ENCODE peak calls at places on chromosomes 13 and 19, in nine cellular contexts. R is MCF 10A; D is uterus; J is tibial artery; C is bronchial epithelial cell; L is cardiac fibroblast; Z is cardiac muscle cell; S is astrocyte of the spinal cord; A is CD4-positive, alpha-beta T cell. U is an unnamed sample.

GRCh38 chr13:98930014-98930625 is 47.7 kb downstream of the DOCK9 start:
- DNase-seq in R (no peak), D (no peak), J (no peak), C (no peak), L (no peak), Z (no peak), S (no peak), A (no peak), U (no peak)

GRCh38 chr13:53422415-53422814 is 393.8 kb downstream of the OLFM4 start:
- DNase-seq in R (no peak), D (no peak), J (no peak), C (no peak), L (no peak), Z (no peak), S (no peak), A (no peak), U (no peak)

GRCh38 chr19:42400404-42400803 is 10.3 kb upstream of the CNFN start:
- DNase-seq in R (no peak), D (no peak), J (no peak), C (no peak), L (no peak), Z (no peak), S (no peak), A (no peak), U (no peak)

GRCh38 chr13:79482271-79482970 is 1.5 kb downstream of the NDFIP2 start:
- DNase-seq in R (no peak), D (no peak), J (no peak), C (no peak), L (no peak), Z (peak), S (peak), A (no peak), U (no peak)

GRCh38 chr19:36417752-36418286 is 625 bp downstream of the ZFP82 start:
- DNase-seq in R (no peak), D (no peak), J (no peak), C (no peak), L (no peak), Z (no peak), S (no peak), A (no peak), U (no peak)

GRCh38 chr19:40467007-40467565 is 285 bp downstream of the SPTBN4 start:
- DNase-seq in R (no peak), D (peak), J (no peak), C (no peak), L (no peak), Z (no peak), S (no peak), A (no peak), U (no peak)

GRCh38 chr13:111789011-111789410 is 277.9 kb upstream of the SOX1 start:
- DNase-seq in R (no peak), D (no peak), J (no peak), C (no peak), L (no peak), Z (no peak), S (no peak), A (no peak), U (no peak)

GRCh38 chr13:55432814-55433213 is 1707.9 kb upstream of the PRR20A start:
- DNase-seq in R (peak), D (no peak), J (no peak), C (peak), L (no peak), Z (no peak), S (no peak), A (no peak), U (no peak)

GRCh38 chr13:43787998-43788397 is 1.2 kb upstream of the ENOX1 start:
- DNase-seq in R (peak), D (peak), J (no peak), C (peak), L (peak), Z (peak), S (peak), A (no peak), U (no peak)

GRCh38 chr19:46124638-46125115 is at the start of gene IGFL3:
- DNase-seq in R (peak), D (no peak), J (no peak), C (peak), L (peak), Z (no peak), S (peak), A (no peak), U (no peak)

GRCh38 chr13:49303533-49304252 is 56.0 kb downstream of the CDADC1 start:
- DNase-seq in R (no peak), D (no peak), J (peak), C (no peak), L (no peak), Z (no peak), S (no peak), A (no peak), U (no peak)

GRCh38 chr19:49684983-49685553 is 4.3 kb upstream of the ADM5 start:
- DNase-seq in R (no peak), D (no peak), J (no peak), C (no peak), L (no peak), Z (no peak), S (no peak), A (no peak), U (no peak)

GRCh38 chr13:95608640-95609280 is 35.7 kb downstream of the DZIP1 start:
- DNase-seq in R (peak), D (no peak), J (no peak), C (peak), L (no peak), Z (no peak), S (no peak), A (no peak), U (no peak)

GRCh38 chr13:31008400-31009115 is 76.1 kb downstream of the TEX26 start:
- DNase-seq in R (peak), D (no peak), J (no peak), C (peak), L (peak), Z (peak), S (peak), A (no peak), U (no peak)

GRCh38 chr19:13955662-13956364 is 3.5 kb downstream of the DCAF15 start:
- DNase-seq in R (no peak), D (no peak), J (no peak), C (no peak), L (no peak), Z (no peak), S (no peak), A (no peak), U (no peak)

GRCh38 chr19:29706635-29707034 is 8.4 kb downstream of the C19orf12 start:
- DNase-seq in R (no peak), D (no peak), J (no peak), C (no peak), L (no peak), Z (no peak), S (no peak), A (no peak), U (no peak)

GRCh38 chr13:95704510-95704909 is 27.6 kb downstream of the DNAJC3 start:
- DNase-seq in R (peak), D (no peak), J (no peak), C (no peak), L (no peak), Z (peak), S (no peak), A (no peak), U (no peak)

GRCh38 chr19:38663957-38664502 is 16.6 kb downstream of the ACTN4 start:
- DNase-seq in R (no peak), D (peak), J (peak), C (no peak), L (no peak), Z (no peak), S (no peak), A (no peak), U (no peak)

GRCh38 chr13:99347911-99348451 is 40.8 kb upstream of the GPR183 start:
- DNase-seq in R (no peak), D (no peak), J (no peak), C (no peak), L (no peak), Z (no peak), S (no peak), A (no peak), U (no peak)

GRCh38 chr13:30745917-30746686 is 10.8 kb downstream of the ALOX5AP start:
- DNase-seq in R (no peak), D (no peak), J (no peak), C (peak), L (no peak), Z (peak), S (peak), A (no peak), U (no peak)

GRCh38 chr13:50512602-50513527 is 330.6 kb downstream of the DLEU7 start:
- DNase-seq in R (no peak), D (peak), J (peak), C (no peak), L (peak), Z (peak), S (peak), A (no peak), U (peak)

GRCh38 chr13:35716186-35716585 is 239.7 kb upstream of the MAB21L1 start:
- DNase-seq in R (peak), D (peak), J (no peak), C (peak), L (peak), Z (peak), S (no peak), A (no peak), U (no peak)

GRCh38 chr19:8639821-8640401 is 9.5 kb downstream of the NFILZ start:
- DNase-seq in R (no peak), D (no peak), J (no peak), C (no peak), L (no peak), Z (no peak), S (peak), A (no peak), U (no peak)

GRCh38 chr19:30063184-30064020 is 121.4 kb downstream of the URI1 start:
- DNase-seq in R (no peak), D (no peak), J (no peak), C (no peak), L (no peak), Z (no peak), S (no peak), A (no peak), U (no peak)

GRCh38 chr13:74132768-74133656 is 1.2 kb downstream of the KLF12 start:
- DNase-seq in R (peak), D (peak), J (peak), C (peak), L (peak), Z (peak), S (peak), A (peak), U (peak)

GRCh38 chr13:47678201-47678963 is 322.7 kb downstream of the SUCLA2 start:
- DNase-seq in R (no peak), D (no peak), J (no peak), C (no peak), L (no peak), Z (no peak), S (peak), A (no peak), U (no peak)

GRCh38 chr13:46609052-46609451 is 56.1 kb downstream of the LRCH1 start:
- DNase-seq in R (no peak), D (no peak), J (no peak), C (no peak), L (no peak), Z (no peak), S (no peak), A (no peak), U (no peak)

GRCh38 chr13:93624371-93624777 is 397.8 kb downstream of the GPC6 start:
- DNase-seq in R (no peak), D (no peak), J (no peak), C (no peak), L (no peak), Z (peak), S (peak), A (no peak), U (no peak)

GRCh38 chr19:15155296-15155695 is 45.5 kb downstream of the NOTCH3 start:
- DNase-seq in R (no peak), D (no peak), J (no peak), C (no peak), L (no peak), Z (no peak), S (no peak), A (no peak), U (no peak)
- TF ChIP-seq CTCF in R (no peak), D (no peak), J (no peak), C (no peak), L (no peak), Z (no peak), S (no peak), A (no peak), U (no peak)

DNA sequence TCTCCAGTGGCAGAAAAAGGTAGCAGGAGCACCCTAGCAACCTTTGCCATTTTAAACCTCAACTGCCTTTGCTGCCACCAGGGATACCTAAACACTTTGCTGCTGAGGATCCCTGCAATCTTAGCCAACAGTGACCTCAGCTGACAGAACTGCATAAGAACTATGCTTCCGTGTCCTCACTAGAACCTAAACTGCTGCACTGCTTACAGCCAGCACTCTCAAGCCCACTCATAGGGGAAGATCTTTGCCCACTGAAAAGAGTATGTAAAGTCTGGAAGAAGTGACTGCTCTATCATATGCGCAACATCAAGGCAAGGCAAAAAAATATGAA is 270.0 kb upstream of the PCDH20 start:
- DNase-seq in R (peak), D (no peak), J (no peak), C (peak), L (no peak), Z (no peak), S (peak), A (no peak), U (no peak)
- TF ChIP-seq CTCF in R (peak), D (no peak), J (no peak), C (peak), L (no peak), Z (no peak), S (peak), A (no peak), U (no peak)

GRCh38 chr13:27372896-27373295 is 51.5 kb upstream of the GTF3A start:
- DNase-seq in R (no peak), D (no peak), J (no peak), C (no peak), L (no peak), Z (peak), S (no peak), A (no peak), U (no peak)
- TF ChIP-seq CTCF in R (no peak), D (no peak), J (no peak), C (peak), L (no peak), Z (no peak), S (no peak), A (no peak), U (no peak)

DNA sequence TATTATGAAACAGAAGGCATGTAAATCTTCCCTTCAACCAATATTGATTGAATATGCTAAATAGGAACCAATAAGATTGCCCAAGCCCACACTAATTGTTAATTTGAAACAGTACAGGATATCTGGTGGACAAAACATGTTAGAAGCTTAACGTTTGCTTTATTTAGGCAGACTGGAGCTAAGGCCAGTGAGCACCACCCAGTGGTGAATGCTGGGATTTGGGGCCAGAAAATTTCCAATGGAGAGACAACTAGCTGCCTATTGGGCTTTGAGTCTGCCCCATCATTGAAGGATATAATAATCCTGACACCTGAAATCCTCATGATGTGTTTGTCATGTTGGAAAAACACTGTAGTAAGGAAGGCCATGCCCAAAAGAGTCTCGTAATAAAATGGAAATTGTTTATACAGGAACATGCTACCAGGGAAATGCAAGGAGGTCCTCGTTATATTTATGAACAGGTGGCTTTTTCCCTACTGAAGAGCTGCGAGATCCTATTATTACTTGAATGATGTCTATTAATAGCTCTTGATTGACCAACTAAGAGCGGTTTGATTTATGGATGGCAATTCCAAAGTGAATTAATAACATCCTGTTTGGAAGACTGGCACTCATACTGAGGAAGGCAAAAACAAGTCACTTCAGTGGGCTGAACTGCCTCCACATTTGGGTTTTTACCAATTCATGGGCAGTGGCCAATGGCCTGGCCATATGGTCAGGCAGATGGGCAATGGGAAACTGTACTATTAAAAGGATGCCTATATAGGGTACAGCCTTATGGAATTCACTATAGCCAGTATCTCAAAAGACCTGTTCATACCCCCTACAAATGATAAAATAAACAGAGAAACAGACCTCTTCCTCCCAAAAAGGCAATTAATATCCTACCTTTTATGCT is 8.7 kb downstream of the SIGLECL1 start:
- DNase-seq in R (peak), D (no peak), J (peak), C (peak), L (peak), Z (peak), S (no peak), A (no peak), U (no peak)
- TF ChIP-seq CTCF in R (peak), D (no peak), J (no peak), C (peak), L (peak), Z (peak), S (peak), A (peak), U (no peak)

GRCh38 chr13:27406178-27406939 is 18.1 kb upstream of the GTF3A start:
- DNase-seq in R (peak), D (no peak), J (no peak), C (peak), L (peak), Z (peak), S (peak), A (no peak), U (no peak)
- TF ChIP-seq CTCF in R (peak), D (peak), J (no peak), C (peak), L (peak), Z (peak), S (peak), A (peak), U (no peak)

DNA sequence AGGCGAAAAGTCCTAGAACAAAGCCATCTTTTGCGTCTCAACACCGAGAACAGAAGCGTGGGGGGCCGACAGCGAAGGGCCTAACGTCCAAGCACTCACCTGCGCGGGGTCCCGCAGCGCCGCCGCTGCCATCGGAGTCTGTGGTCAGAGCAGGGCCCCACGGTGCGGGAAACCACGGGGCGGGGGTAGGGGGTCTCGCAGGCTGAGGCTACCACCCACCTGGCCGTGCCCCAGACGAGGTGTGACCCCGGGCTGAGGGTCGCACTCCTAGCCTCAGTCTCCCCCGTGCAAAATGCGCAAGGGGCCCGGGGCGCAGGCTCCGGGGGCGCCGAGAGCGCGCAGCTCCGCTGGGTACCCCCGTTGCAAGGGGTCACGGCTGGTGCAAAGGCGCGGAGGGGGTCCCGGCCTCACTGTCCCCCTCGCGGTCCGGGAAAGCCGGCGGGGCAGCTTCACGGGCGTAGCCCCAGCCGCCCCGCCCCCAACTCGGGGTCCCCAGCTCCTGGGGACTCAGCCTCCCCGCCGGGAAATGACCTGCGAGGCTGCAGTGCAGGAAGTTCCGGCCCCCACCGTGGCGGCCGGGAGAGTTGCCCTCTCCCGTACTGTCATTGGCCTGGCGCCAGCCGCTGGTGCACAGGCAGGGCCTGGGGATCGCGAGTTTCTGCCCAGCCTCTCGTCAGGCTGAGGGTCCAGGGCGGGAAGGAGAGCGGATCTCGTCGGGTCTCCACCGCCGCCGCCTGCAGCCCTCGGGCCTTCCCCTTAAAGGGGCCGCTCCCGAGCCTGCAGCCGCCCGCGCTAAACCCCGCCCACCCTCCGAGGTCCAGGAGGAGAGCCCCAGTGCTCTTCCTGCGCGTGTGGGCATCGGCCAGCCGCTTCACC is at the start of gene ZNF792:
- DNase-seq in R (peak), D (peak), J (peak), C (no peak), L (peak), Z (peak), S (peak), A (no peak), U (peak)
- TF ChIP-seq CTCF in R (no peak), D (no peak), J (no peak), C (no peak), L (no peak), Z (no peak), S (no peak), A (no peak), U (no peak)

GRCh38 chr19:2255982-2256685 is at the start of gene JSRP1:
- DNase-seq in R (no peak), D (no peak), J (no peak), C (no peak), L (no peak), Z (no peak), S (no peak), A (no peak), U (no peak)

GRCh38 chr19:2253106-2254051 is 2.8 kb downstream of the JSRP1 start:
- DNase-seq in R (no peak), D (no peak), J (no peak), C (no peak), L (no peak), Z (no peak), S (no peak), A (no peak), U (peak)

GRCh38 chr19:2252481-2253105 is 3.5 kb downstream of the AMH start:
- DNase-seq in R (no peak), D (no peak), J (no peak), C (no peak), L (no peak), Z (no peak), S (no peak), A (no peak), U (no peak)

GRCh38 chr19:2255112-2255845 is 938 bp downstream of the JSRP1 start:
- DNase-seq in R (no peak), D (no peak), J (no peak), C (no peak), L (no peak), Z (no peak), S (no peak), A (no peak), U (no peak)

GRCh38 chr19:2254052-2254872 is 2.0 kb downstream of the JSRP1 start:
- DNase-seq in R (no peak), D (no peak), J (no peak), C (no peak), L (no peak), Z (peak), S (no peak), A (no peak), U (no peak)
- TF ChIP-seq CTCF in R (no peak), D (no peak), J (no peak), C (peak), L (peak), Z (peak), S (peak), A (no peak), U (no peak)

DNA sequence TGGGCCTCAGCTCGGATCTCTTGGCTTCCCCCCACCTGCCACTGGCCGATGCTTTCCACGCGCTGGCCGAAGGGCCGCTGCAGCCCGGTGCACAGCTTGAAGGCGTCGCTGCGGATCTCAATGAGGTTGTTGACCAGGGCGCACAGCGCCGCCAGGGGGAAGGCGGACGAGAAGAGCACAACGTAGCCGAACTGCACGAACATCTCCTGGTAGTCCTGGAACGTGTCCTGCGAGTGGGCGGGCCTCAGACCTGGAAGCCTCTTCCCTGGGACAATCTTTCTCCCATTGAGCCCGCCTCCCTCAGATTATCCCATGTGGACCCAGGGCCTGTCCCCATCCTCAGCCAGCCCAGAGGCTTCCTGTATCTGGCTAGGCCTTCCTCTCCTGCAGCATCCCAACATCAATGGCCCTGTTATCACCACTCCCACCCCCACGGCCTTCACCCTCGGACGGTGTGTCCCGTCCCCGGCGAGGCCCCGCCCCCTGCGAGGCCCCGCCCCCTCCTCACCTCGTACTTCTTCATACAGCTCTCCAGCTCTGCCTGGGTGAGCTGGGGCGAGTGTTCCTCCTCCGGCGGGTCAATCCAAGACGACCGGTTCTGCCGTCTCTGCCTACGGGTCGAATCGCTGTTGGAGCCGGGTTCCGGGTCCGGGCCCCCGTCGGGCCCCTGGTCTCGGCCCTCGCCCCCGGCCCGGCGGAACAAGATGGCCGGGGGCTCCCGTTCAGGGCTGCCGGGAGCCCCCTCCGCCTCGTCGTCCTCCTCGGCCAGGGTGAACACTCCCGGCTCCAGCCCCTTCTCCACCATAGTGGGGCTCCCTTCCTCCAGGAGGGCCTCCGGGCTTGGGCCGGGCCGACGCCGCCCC is 6.8 kb downstream of the ANO8 start:
- DNase-seq in R (no peak), D (peak), J (no peak), C (peak), L (no peak), Z (peak), S (no peak), A (peak), U (peak)
- TF ChIP-seq CTCF in R (no peak), D (peak), J (no peak), C (peak), L (no peak), Z (peak), S (peak), A (no peak), U (no peak)